ENCODE peak calls at places on chromosomes 7 and 10, in eight cellular contexts. C is neural crest cell; Y is uterus; A is activated T-cell treated with anti-CD3 and anti-CD28 coated beads, Interleukin-2, amount 50 U/mL, for 72 hours; U is mucosa of gallbladder; B is GM12865; V is iris pigment epithelial cell; E is T-helper 2 cell. P is an unnamed sample.

GRCh38 chr7:4519819-4520520 is 162.1 kb upstream of the FOXK1 start:
- DNase-seq in B (no peak), U (no peak), A (no peak), Y (no peak), E (no peak), C (no peak), V (no peak), P (no peak)

GRCh38 chr10:2921956-2922680 is 145.2 kb upstream of the PFKP start:
- DNase-seq in B (no peak), V (peak), A (no peak), C (no peak), Y (no peak), U (no peak), E (no peak), P (no peak)

GRCh38 chr10:133067152-133068090 is 20.3 kb upstream of the ADGRA1 start:
- DNase-seq in B (no peak), C (no peak), V (peak), A (no peak), E (no peak), Y (no peak), U (no peak), P (peak)

GRCh38 chr10:29853913-29854312 is 205.5 kb downstream of the JCAD start:
- DNase-seq in Y (no peak), V (no peak), E (no peak), A (no peak), C (no peak), U (no peak), B (no peak), P (no peak)

GRCh38 chr7:149147730-149148653 is 739 bp downstream of the ZNF398 start:
- DNase-seq in E (peak), C (peak), B (peak), Y (no peak), U (peak), A (peak), V (peak), P (peak)

GRCh38 chr7:93185303-93186027 is 37.3 kb upstream of the SAMD9L start:
- DNase-seq in U (no peak), E (no peak), V (peak), Y (no peak), A (peak), B (no peak), C (no peak), P (peak)

GRCh38 chr7:106273009-106273695 is 11.6 kb downstream of the NAMPT start:
- DNase-seq in V (no peak), E (no peak), Y (no peak), A (no peak), B (peak), C (no peak), U (no peak), P (no peak)

GRCh38 chr10:110724937-110725336 is 80.8 kb downstream of the RBM20 start:
- DNase-seq in U (no peak), E (no peak), B (no peak), Y (no peak), V (no peak), A (no peak), C (no peak), P (no peak)

GRCh38 chr7:326845-327304 is 36.9 kb downstream of the FOXL3 start:
- DNase-seq in B (no peak), C (no peak), U (peak), E (no peak), Y (no peak), A (no peak), V (peak), P (no peak)

GRCh38 chr10:116597543-116597942 is 6.8 kb downstream of the PNLIPRP1 start:
- DNase-seq in A (no peak), U (no peak), E (no peak), V (no peak), Y (no peak), B (no peak), C (no peak), P (no peak)

GRCh38 chr10:104735036-104735435 is 93.9 kb downstream of the SORCS3 start:
- DNase-seq in U (no peak), C (no peak), A (no peak), Y (no peak), E (no peak), V (no peak), B (no peak), P (no peak)

GRCh38 chr10:60781678-60782077 is 3.4 kb downstream of the CDK1 start:
- DNase-seq in E (no peak), U (no peak), B (no peak), C (no peak), A (no peak), V (no peak), Y (no peak), P (no peak)

GRCh38 chr10:129375171-129375570 is 91.9 kb upstream of the MGMT start:
- DNase-seq in U (no peak), V (no peak), Y (no peak), B (no peak), E (no peak), C (no peak), A (no peak), P (no peak)

GRCh38 chr7:96952974-96953391 is 52.4 kb upstream of the DLX6 start:
- DNase-seq in B (no peak), V (peak), U (no peak), E (no peak), Y (no peak), A (no peak), C (no peak), P (peak)

GRCh38 chr7:2668401-2668800 is 19.6 kb upstream of the AMZ1 start:
- DNase-seq in C (no peak), V (no peak), A (no peak), Y (peak), E (no peak), U (no peak), B (no peak), P (no peak)